ENCODE peak calls at places on chromosomes 5 and 9, in four cellular contexts. F, A, V and Z are unnamed samples.

GRCh38 chr5:106780355-106780754 is 890.4 kb downstream of the EFNA5 start:
- DNase-seq in V (no peak), F (no peak), A (no peak), Z (no peak)

GRCh38 chr9:124814178-124814535 is 37.2 kb downstream of the OLFML2A start:
- DNase-seq in V (no peak), A (no peak), F (no peak), Z (no peak)

GRCh38 chr5:80114856-80115255 is 79.7 kb downstream of the THBS4 start:
- DNase-seq in F (no peak), V (no peak), A (no peak), Z (no peak)

GRCh38 chr9:109733690-109734089 is 46.3 kb upstream of the PALM2AKAP2 start:
- DNase-seq in F (no peak), A (peak; percentile 64), V (no peak), Z (no peak)

GRCh38 chr9:114824130-114824529 is 18.3 kb upstream of the TNFSF15 start:
- DNase-seq in V (no peak), F (no peak), A (peak; percentile 82), Z (no peak)

GRCh38 chr9:138123086-138123485 is 245.5 kb downstream of the CACNA1B start:
- DNase-seq in V (no peak), A (no peak), F (no peak), Z (no peak)

GRCh38 chr5:128264567-128264966 is 181.0 kb downstream of the SLC12A2 start:
- DNase-seq in V (no peak), A (peak; percentile 26), F (no peak), Z (no peak)

GRCh38 chr5:39214912-39215709 is 4.3 kb downstream of the FYB1 start:
- DNase-seq in F (no peak), A (no peak), V (no peak), Z (no peak)

DNA sequence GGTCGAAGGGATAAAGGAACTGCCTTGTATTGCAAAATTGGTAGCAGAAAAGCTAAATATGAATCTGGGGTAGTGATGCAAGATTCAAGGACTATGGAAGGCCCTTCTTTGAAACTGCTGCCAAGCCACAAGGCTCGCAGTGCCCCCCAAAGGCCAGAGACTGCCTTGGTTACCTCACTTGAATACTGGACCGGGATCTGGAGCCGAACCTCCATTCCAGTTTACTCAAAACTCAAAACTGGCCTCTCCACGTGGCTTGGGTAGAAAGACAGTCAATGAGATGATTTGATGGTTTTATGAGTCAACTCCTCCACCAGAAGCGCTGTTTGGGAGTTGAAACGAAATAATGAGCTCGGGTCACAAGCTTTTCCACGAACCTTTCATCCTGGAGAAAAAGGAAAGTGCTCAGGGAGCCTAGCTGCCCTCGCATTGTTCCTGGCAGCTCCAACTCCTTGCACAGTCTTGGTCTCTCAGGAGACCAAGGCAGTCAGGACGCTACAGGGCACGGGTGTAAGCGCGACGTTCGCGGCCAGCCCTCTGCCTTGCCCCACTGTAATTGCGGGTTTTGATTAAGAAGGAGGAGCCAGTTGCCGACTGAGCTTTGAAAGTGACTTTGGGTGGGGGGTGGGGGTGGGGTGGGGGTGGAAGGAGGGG is 2.8 kb downstream of the ST8SIA4 start:
- DNase-seq in A (no peak), F (peak; percentile 58), V (no peak), Z (peak; percentile 64)
- TF ChIP-seq POLR2A in A (no peak), F (peak; percentile 41), V (no peak), Z (no peak)

DNA sequence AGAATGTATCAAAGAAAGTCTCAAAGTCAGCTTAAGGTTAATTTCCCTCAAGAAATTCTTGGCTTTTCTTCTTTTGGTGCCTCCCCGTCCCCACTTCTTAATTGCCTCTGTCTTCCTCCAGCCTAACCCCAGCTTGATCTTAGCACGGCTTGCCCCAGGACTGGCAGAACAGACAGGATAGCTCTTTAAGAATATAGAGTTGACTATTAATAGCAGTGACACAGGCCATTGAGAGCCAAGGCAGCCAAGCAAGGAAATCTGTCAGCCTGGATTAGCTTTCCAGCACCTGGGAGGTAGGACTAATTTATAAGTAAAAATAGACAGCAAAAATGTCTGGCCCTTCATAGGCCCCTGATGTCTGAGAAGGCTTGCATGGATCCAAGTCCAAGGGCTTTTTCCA is 384.6 kb upstream of the SLC30A5 start:
- DNase-seq in F (no peak), V (no peak), A (no peak), Z (no peak)
- TF ChIP-seq POLR2A in F (no peak), V (no peak), A (no peak), Z (no peak)

GRCh38 chr5:16542275-16542674 is 74.5 kb downstream of the RETREG1 start:
- DNase-seq in A (no peak), F (no peak), V (no peak), Z (no peak)
- TF ChIP-seq POLR2A in A (no peak), F (no peak), V (no peak), Z (no peak)

DNA sequence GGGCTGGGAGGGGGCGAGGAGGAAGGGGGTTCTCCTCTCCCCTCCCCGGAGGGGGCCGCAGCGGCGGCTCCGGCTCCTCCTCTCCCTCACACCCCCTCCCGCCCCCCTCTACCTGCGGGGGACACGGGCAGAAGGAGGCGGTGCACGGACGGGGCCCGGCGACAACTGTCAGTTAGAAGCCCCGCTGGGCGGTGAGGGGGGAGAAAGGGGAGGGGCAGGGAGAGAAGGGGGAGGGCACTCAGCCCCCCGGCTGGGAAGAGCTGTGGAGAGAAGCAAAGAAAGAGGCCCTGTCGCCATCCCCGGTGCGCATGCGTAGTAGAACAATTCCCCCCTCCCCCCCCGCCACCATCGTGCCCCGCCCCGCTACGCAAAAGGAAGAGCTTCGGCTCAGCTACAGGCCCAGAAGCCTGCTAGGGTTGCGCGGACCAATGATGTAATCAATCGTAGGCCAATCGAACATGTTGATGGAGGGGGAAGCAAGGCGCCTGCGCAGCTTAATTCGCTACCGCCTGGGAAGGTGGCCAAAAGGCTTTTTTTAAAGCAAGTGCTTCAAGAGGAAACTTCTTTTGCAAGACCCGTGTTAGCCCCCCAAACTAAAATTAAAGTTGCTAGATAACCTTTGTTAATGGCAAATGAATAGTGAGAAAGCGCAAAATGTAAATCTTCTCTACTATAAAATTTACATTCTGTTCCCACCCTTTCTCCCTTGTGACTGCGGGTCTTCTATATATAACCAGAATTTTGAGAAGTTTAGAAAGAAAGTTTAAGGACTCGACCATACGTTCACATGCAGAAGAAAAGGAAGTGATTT is 7.0 kb downstream of the RANBP6 start:
- DNase-seq in A (peak; percentile 99), V (peak; percentile 86), F (peak; percentile 99), Z (peak; percentile 96)
- TF ChIP-seq POLR2A in A (no peak), V (peak; percentile 35), F (peak; percentile 52), Z (no peak)

DNA sequence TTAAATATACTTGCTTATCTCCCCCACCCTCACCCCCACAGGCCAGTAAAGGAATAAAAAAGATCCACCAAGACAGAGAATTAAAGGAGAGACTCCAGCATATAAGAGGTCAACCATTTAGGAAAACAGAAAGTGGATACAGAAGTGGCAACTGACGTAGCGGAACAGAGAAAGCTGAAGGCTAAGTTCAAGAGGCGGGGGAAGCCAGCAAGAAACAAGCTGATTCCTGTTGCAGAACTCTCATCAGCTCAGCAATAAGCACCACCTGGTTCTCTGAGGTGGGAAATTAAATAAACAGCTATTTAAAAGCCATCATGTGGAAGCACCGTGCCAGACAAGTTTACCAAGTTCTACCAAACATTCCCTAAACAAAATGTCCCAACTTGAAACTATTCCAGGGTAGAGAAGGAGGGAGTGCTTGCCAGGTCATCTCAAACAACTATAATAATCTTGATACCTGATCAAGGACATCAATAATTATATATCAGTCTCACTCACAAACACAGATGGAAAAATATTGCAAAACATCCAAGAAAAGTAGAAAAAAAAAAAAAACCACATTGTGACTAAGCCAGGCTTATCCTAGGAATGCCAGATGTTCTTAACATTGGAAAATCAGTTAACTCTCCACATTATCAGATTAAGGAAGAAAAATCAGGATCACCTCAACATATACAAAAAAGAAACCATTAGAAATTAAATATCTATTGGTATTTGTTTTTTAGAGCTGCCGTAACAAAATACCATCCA is 7.3 kb upstream of the ARL15 start:
- DNase-seq in A (peak; percentile 46), F (no peak), V (no peak), Z (no peak)
- TF ChIP-seq POLR2A in A (no peak), F (no peak), V (no peak), Z (no peak)

DNA sequence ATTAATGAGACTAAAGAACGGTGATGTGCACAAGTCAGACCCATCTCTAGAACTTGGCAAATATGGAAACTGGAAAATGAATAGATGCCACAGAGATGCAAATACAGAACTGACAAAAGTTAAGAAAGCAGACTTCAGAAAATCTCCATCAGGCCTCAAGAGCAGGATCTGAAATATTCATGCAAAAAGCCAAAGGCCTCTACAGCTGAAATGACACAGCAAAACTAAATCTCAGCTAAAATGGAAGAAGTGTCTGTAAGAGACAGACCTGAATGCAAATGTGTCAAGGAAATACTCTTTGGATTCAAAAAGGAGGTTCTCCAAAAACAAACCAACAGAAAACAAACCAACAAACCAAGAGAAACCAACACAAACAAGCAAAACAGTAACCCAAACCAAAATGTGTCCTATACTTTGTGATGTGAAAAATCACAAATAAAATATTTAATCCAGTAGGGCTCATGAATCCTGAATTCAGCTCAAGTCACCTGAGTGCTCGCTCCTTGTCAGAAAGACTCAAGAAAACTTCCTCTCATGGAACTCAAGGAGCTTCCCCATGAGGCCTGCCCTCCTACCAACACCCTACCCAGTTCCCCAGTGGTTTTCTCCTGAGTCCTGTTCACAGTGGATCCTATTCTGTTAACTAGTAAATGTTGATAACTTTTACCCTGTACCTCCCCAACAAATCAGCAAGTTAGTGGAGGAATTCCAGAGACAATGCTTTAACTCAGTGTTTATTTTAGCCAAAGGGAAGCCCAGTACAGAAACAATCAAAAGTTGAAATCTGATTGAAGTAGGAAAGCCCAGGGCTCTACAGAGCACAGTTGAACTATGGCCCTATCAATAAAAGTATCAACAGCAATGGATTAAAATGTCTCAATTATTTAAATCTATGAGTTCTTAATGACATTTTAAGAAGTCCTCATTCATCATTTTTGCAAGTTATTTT is 14.6 kb downstream of the MRPS27 start:
- DNase-seq in V (no peak), A (no peak), F (peak; percentile 21), Z (no peak)
- TF ChIP-seq POLR2A in V (no peak), A (no peak), F (no peak), Z (no peak)

DNA sequence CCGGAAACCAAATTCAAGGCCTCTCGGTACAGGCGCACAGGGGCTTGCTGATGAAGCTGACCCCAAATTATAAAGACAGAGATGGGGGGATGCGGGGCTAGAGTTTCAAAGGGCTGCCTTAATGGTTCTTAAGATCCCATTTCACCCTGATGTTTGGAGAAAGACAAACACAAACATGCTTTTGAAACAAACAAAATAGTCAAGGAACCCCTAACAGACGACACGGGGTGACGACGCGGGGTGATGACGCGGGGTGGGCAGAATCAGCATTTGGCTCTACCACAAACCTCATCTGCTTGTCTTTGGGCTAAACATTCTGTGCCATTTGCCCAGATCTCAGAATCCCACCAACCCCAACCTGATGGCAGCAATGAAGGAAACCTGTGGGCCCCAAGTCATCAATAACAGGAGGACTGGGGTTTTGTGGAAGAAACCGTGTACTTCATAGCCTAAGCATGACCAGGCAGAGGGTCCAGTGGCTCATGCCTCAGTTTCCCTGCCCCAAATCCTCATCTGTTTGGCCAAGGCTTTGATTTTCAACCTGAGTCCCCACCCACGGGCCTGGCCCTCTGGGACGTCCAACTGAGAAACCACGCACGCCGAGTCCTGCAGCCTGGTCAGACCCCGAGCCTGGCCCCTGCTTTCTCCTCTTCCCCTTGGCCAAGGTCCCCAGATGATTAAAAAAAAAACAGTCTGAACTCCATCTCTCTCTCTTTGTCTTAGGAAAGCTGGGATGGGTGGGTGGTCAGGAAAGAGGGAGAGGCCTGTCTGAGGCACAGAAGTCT is 148.5 kb downstream of the COL23A1 start:
- DNase-seq in V (no peak), A (no peak), F (no peak), Z (no peak)
- TF ChIP-seq POLR2A in V (no peak), A (no peak), F (no peak), Z (no peak)

DNA sequence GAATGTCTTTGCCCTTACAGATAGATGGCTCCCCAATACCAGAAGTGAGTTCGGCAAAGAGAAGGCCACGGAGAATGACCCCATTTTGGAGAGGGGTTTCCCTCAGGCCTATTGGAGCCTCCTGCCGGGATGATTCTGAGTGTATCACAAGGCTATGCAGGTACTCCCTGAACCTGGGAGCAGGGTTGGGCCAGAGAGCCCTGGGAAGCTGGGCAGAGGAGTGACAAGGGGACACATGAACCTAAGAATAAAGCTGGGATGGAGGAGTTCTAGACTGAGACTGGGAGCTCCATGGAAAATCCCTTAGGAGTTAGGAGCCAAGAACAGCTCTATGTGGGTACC is 433 bp downstream of the LEAP2 start:
- DNase-seq in A (no peak), V (no peak), F (no peak), Z (no peak)
- TF ChIP-seq POLR2A in A (no peak), V (no peak), F (no peak), Z (no peak)

GRCh38 chr9:112061152-112061740 is 113.9 kb downstream of the SUSD1 start:
- DNase-seq in A (peak; percentile 99), V (no peak), F (peak; percentile 61), Z (peak; percentile 64)
- TF ChIP-seq POLR2A in A (peak; percentile 48), V (no peak), F (no peak), Z (no peak)